ENCODE peak calls at places on chromosomes 16 and 17, in five cellular contexts. T, F, B, Q and O are unnamed samples.

GRCh38 chr17:82937411-82938371 is 97.9 kb upstream of the ZNF750 start:
- DNase-seq in T (peak; percentile 64), F (no peak), B (no peak), Q (peak; percentile 43), O (no peak)

GRCh38 chr17:27446569-27447301 is 9.5 kb upstream of the KSR1 start:
- DNase-seq in T (no peak), F (no peak), B (no peak), Q (no peak), O (no peak)

GRCh38 chr17:59381716-59382570 is 50.5 kb downstream of the YPEL2 start:
- DNase-seq in T (no peak), F (no peak), B (peak; percentile 86), Q (peak; percentile 71), O (no peak)

GRCh38 chr16:261031-261691 is 14.6 kb downstream of the RGS11 start:
- DNase-seq in T (no peak), F (no peak), B (no peak), Q (no peak), O (no peak)

GRCh38 chr17:4635823-4636375 is 5.6 kb downstream of the ALOX15 start:
- DNase-seq in T (no peak), F (no peak), B (peak; percentile 7), Q (no peak), O (no peak)

GRCh38 chr16:89574681-89575246 is 794 bp upstream of the CPNE7 start:
- DNase-seq in T (peak; percentile 94), F (no peak), B (no peak), Q (no peak), O (no peak)

GRCh38 chr17:63645775-63646491 is 23.7 kb downstream of the MAP3K3 start:
- DNase-seq in T (no peak), F (no peak), B (no peak), Q (no peak), O (no peak)

GRCh38 chr16:2486645-2487516 is 12.0 kb downstream of the TBC1D24 start:
- DNase-seq in T (peak; percentile 71), F (no peak), B (no peak), Q (peak; percentile 71), O (no peak)

GRCh38 chr16:22030087-22030812 is 22.3 kb downstream of the MOSMO start:
- DNase-seq in T (no peak), F (no peak), B (no peak), Q (no peak), O (no peak)

GRCh38 chr17:55540414-55541091 is 29.3 kb upstream of the SMIM36 start:
- DNase-seq in T (no peak), F (no peak), B (no peak), Q (no peak), O (no peak)

GRCh38 chr17:7266784-7267183 is 4.5 kb upstream of the CLDN7 start:
- DNase-seq in T (no peak), F (no peak), B (no peak), Q (no peak), O (no peak)

GRCh38 chr16:53773150-53773846 is 69.3 kb downstream of the FTO start:
- DNase-seq in T (no peak), F (no peak), B (peak; percentile 50), Q (no peak), O (no peak)

GRCh38 chr16:48592839-48593429 is 17.0 kb downstream of the N4BP1 start:
- DNase-seq in T (no peak), F (no peak), B (no peak), Q (no peak), O (no peak)

GRCh38 chr17:15444805-15445204 is 22.6 kb downstream of the CDRT4 start:
- DNase-seq in T (no peak), F (no peak), B (no peak), Q (no peak), O (no peak)

GRCh38 chr16:77307764-77308561 is 108.8 kb downstream of the SYCE1L start:
- DNase-seq in T (no peak), F (no peak), B (no peak), Q (no peak), O (no peak)

GRCh38 chr17:40035162-40035559 is 19.0 kb downstream of the MED24 start:
- DNase-seq in T (peak; percentile 77), F (no peak), B (no peak), Q (no peak), O (no peak)

GRCh38 chr16:24539850-24540484 is 601 bp downstream of the RBBP6 start:
- DNase-seq in T (peak; percentile 95), F (no peak), B (peak; percentile 53), Q (peak; percentile 62), O (peak; percentile 73)

GRCh38 chr17:4786111-4786491 is at the start of gene VMO1:
- DNase-seq in T (peak; percentile 76), F (no peak), B (no peak), Q (no peak), O (no peak)

GRCh38 chr16:14511798-14512131 is 118.3 kb downstream of the PARN start:
- DNase-seq in T (no peak), F (no peak), B (no peak), Q (no peak), O (no peak)

GRCh38 chr17:60514053-60514452 is 12.0 kb downstream of the APPBP2 start:
- DNase-seq in T (no peak), F (no peak), B (no peak), Q (no peak), O (no peak)

GRCh38 chr17:11144358-11145233 is 96.4 kb upstream of the SHISA6 start:
- DNase-seq in T (no peak), F (no peak), B (peak; percentile 27), Q (no peak), O (no peak)

GRCh38 chr17:9403207-9403606 is 172.4 kb downstream of the STX8 start:
- DNase-seq in T (no peak), F (no peak), B (no peak), Q (no peak), O (no peak)
- H3K4me3 ChIP-seq in T (no peak overlapping the region), F (no peak overlapping the region), B (no peak overlapping the region), Q (no peak overlapping the region), O (no peak overlapping the region)

DNA sequence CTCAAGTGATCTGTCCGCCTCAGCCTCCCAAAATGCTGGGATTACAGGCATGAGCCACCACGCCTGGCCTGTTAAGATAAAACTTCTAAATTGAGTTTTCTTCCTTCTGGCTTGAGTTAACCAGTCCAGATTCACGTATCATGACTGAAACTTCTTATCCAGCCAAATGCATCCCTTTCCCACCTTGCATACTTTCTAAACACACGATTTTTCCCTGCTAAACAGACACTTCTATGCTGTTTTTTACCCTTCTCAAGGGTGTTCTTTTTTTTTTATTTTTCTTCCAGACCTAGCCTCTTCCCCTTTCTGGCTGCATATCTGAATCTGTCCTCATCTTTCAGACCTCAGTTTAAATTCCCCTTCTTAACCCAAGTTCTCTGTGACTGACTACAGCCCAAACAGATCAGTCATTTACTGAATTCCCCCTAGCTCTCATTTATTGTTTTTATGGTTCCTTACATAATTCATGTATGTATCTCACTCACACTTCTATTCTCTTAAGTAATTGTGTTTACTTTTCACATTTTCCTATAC is 5.4 kb downstream of the EVI2B start:
- DNase-seq in T (no peak), F (no peak), B (no peak), Q (no peak), O (no peak)
- H3K4me1 ChIP-seq in T (no peaks in the 10 kb centered on the region), F (no peaks in the 10 kb centered on the region), B (no peaks in the 10 kb centered on the region), Q (no peaks in the 10 kb centered on the region), O (no peaks in the 10 kb centered on the region)

GRCh38 chr16:85712841-85713240 is 24.1 kb upstream of the GINS2 start:
- DNase-seq in T (no peak), F (no peak), B (no peak), Q (no peak), O (no peak)
- H3K4me3 ChIP-seq in T (no peak overlapping the region), F (no peak overlapping the region), B (no peak overlapping the region), Q (no peak overlapping the region), O (no peak overlapping the region)

DNA sequence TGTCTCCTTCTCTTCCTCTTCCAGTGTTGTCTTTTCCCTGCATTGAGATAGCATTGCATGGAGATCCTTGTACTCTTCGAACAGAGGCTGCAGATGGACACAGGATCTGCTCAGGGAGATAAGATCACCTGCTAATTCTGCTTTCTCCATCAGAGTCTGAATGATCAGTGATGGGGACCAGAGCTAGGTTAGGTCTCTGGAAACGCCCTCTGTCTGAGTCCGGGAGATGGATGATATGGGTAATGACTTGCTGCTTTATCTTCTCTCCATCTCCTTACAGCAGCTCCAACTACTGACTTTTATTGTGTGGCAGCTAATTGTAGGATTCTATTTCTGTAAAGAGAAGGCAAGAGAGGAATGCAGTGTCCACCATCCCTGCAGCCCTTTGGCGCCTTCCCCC is 435.6 kb downstream of the WWOX start:
- DNase-seq in T (no peak), F (no peak), B (no peak), Q (no peak), O (no peak)
- H3K4me1 ChIP-seq in T (no peaks in the 10 kb centered on the region), F (no peaks in the 10 kb centered on the region), B (no peaks in the 10 kb centered on the region), Q (no peaks in the 10 kb centered on the region), O (peaks cover 9% of the 10 kb centered on the region)